ENCODE peak calls at places on chromosomes 13 and 19, in four cellular contexts. One of them, this sample, is unnamed. For H3K4me1, the result is how much of the 10 kb centered on the place peaks cover.

GRCh38 chr13:78777973-78778372 is 119.0 kb upstream of the OBI1 start:
- DNase-seq in A549: no peak
- DNase-seq in psoas muscle: no peak
- DNase-seq in breast epithelium: no peak
- DNase-seq in this sample: no peak

GRCh38 chr13:33933810-33934209 is 115.9 kb downstream of the RFC3 start:
- DNase-seq in A549: no peak
- DNase-seq in psoas muscle: no peak
- DNase-seq in breast epithelium: no peak
- DNase-seq in this sample: no peak

GRCh38 chr13:24264976-24265375 is 44.4 kb upstream of the C1QTNF9 start:
- DNase-seq in A549: no peak
- DNase-seq in psoas muscle: no peak
- DNase-seq in breast epithelium: no peak
- DNase-seq in this sample: no peak

GRCh38 chr13:20696073-20696472 is 7.4 kb upstream of the IL17D start:
- DNase-seq in A549: no peak
- DNase-seq in psoas muscle: no peak
- DNase-seq in breast epithelium: no peak
- DNase-seq in this sample: no peak

GRCh38 chr13:24304620-24305019 is 4.8 kb upstream of the C1QTNF9 start:
- DNase-seq in A549: no peak
- DNase-seq in psoas muscle: no peak
- DNase-seq in breast epithelium: no peak
- DNase-seq in this sample: no peak

GRCh38 chr19:50326101-50326664 is 3.0 kb downstream of the KCNC3 start:
- DNase-seq in A549: no peak
- DNase-seq in psoas muscle: no peak
- DNase-seq in breast epithelium: no peak
- DNase-seq in this sample: no peak

GRCh38 chr13:113623491-113624234 is 34.3 kb downstream of the ATP4B start:
- DNase-seq in A549: no peak
- DNase-seq in psoas muscle: peak
- DNase-seq in breast epithelium: peak
- DNase-seq in this sample: no peak

GRCh38 chr13:100645382-100645781 is 29.2 kb downstream of the TMTC4 start:
- DNase-seq in A549: no peak
- DNase-seq in psoas muscle: no peak
- DNase-seq in breast epithelium: no peak
- DNase-seq in this sample: no peak

GRCh38 chr19:48403606-48404005 is 10.1 kb downstream of the GRIN2D start:
- DNase-seq in A549: peak
- DNase-seq in psoas muscle: no peak
- DNase-seq in breast epithelium: no peak
- DNase-seq in this sample: no peak

GRCh38 chr19:19134687-19135158 is 3.6 kb downstream of the TMEM161A start:
- DNase-seq in A549: no peak
- DNase-seq in psoas muscle: peak
- DNase-seq in breast epithelium: no peak
- DNase-seq in this sample: no peak

GRCh38 chr13:47158583-47158982 is 261.7 kb upstream of the HTR2A start:
- DNase-seq in A549: no peak
- DNase-seq in psoas muscle: no peak
- DNase-seq in breast epithelium: no peak
- DNase-seq in this sample: no peak

GRCh38 chr13:110218601-110219201 is 88.3 kb downstream of the COL4A1 start:
- DNase-seq in A549: no peak
- DNase-seq in psoas muscle: no peak
- DNase-seq in breast epithelium: no peak
- DNase-seq in this sample: no peak

GRCh38 chr13:110216403-110217041 is 90.4 kb downstream of the COL4A1 start:
- DNase-seq in A549: no peak
- DNase-seq in psoas muscle: no peak
- DNase-seq in breast epithelium: no peak
- DNase-seq in this sample: peak

GRCh38 chr13:110216006-110216402 is 91.0 kb downstream of the COL4A1 start:
- DNase-seq in A549: no peak
- DNase-seq in psoas muscle: no peak
- DNase-seq in breast epithelium: no peak
- DNase-seq in this sample: no peak

GRCh38 chr13:110215606-110216005 is 91.4 kb downstream of the COL4A1 start:
- DNase-seq in A549: no peak
- DNase-seq in psoas muscle: no peak
- DNase-seq in breast epithelium: no peak
- DNase-seq in this sample: no peak

DNA sequence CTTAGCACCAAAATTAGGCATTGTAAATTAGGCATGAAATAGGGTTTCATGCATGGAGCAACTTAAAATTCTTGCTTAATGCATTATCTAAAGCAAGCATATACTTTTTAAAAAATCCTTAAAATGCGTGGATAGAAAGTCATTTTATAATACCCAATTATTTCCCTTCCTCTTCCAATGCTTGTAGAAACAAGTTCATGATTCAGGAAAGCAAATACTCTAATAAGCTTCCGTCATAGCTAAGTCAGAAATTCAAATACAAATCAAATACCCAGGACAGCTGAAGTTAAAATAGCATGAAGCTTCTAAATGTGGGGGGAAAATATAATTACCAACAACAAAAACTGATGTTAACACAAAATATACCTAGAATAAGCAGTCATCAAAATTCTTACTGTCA is 89.1 kb downstream of the COL4A1 start:
- DNase-seq in A549: no peak
- DNase-seq in psoas muscle: no peak
- DNase-seq in breast epithelium: no peak
- DNase-seq in this sample: no peak
- H3K4me1 ChIP-seq in A549: under half
- H3K4me1 ChIP-seq in psoas muscle: under half
- H3K4me1 ChIP-seq in breast epithelium: under half
- H3K4me1 ChIP-seq in this sample: half or more

GRCh38 chr13:40063278-40063698 is 407.8 kb downstream of the COG6 start:
- DNase-seq in A549: no peak
- DNase-seq in psoas muscle: no peak
- DNase-seq in breast epithelium: no peak
- DNase-seq in this sample: no peak

GRCh38 chr13:40061466-40062450 is 406.3 kb downstream of the COG6 start:
- DNase-seq in A549: no peak
- DNase-seq in psoas muscle: no peak
- DNase-seq in breast epithelium: no peak
- DNase-seq in this sample: no peak

GRCh38 chr13:40063743-40064142 is 408.3 kb downstream of the COG6 start:
- DNase-seq in A549: no peak
- DNase-seq in psoas muscle: no peak
- DNase-seq in breast epithelium: no peak
- DNase-seq in this sample: no peak

GRCh38 chr13:40064723-40065122 is 409.3 kb downstream of the COG6 start:
- DNase-seq in A549: peak
- DNase-seq in psoas muscle: no peak
- DNase-seq in breast epithelium: no peak
- DNase-seq in this sample: peak

GRCh38 chr13:40064154-40064713 is 408.8 kb downstream of the COG6 start:
- DNase-seq in A549: peak
- DNase-seq in psoas muscle: no peak
- DNase-seq in breast epithelium: no peak
- DNase-seq in this sample: no peak
- H3K4me1 ChIP-seq in A549: under half
- H3K4me1 ChIP-seq in psoas muscle: under half
- H3K4me1 ChIP-seq in breast epithelium: under half
- H3K4me1 ChIP-seq in this sample: under half

GRCh38 chr19:57803594-57804325 is 11.0 kb downstream of the ZNF552 start:
- DNase-seq in A549: no peak
- DNase-seq in psoas muscle: no peak
- DNase-seq in breast epithelium: no peak
- DNase-seq in this sample: no peak

GRCh38 chr19:57802269-57802668 is 12.4 kb downstream of the ZNF552 start:
- DNase-seq in A549: no peak
- DNase-seq in psoas muscle: no peak
- DNase-seq in breast epithelium: no peak
- DNase-seq in this sample: no peak

GRCh38 chr19:57803265-57803593 is 11.5 kb downstream of the ZNF552 start:
- DNase-seq in A549: no peak
- DNase-seq in psoas muscle: no peak
- DNase-seq in breast epithelium: no peak
- DNase-seq in this sample: no peak

GRCh38 chr19:57800696-57801095 is 14.0 kb downstream of the ZNF552 start:
- DNase-seq in A549: no peak
- DNase-seq in psoas muscle: no peak
- DNase-seq in breast epithelium: no peak
- DNase-seq in this sample: no peak
- H3K4me1 ChIP-seq in A549: under half
- H3K4me1 ChIP-seq in psoas muscle: under half
- H3K4me1 ChIP-seq in breast epithelium: under half
- H3K4me1 ChIP-seq in this sample: under half

GRCh38 chr19:4977299-4978174 is 8.6 kb downstream of the KDM4B start:
- DNase-seq in A549: no peak
- DNase-seq in psoas muscle: peak
- DNase-seq in breast epithelium: no peak
- DNase-seq in this sample: no peak

GRCh38 chr19:4980087-4980486 is 11.2 kb downstream of the KDM4B start:
- DNase-seq in A549: no peak
- DNase-seq in psoas muscle: no peak
- DNase-seq in breast epithelium: no peak
- DNase-seq in this sample: no peak

GRCh38 chr19:4974855-4975469 is 6.0 kb downstream of the KDM4B start:
- DNase-seq in A549: no peak
- DNase-seq in psoas muscle: no peak
- DNase-seq in breast epithelium: no peak
- DNase-seq in this sample: no peak

GRCh38 chr19:4979211-4979807 is 10.4 kb downstream of the KDM4B start:
- DNase-seq in A549: no peak
- DNase-seq in psoas muscle: peak
- DNase-seq in breast epithelium: no peak
- DNase-seq in this sample: no peak

GRCh38 chr19:4976412-4977298 is 7.7 kb downstream of the KDM4B start:
- DNase-seq in A549: peak
- DNase-seq in psoas muscle: peak
- DNase-seq in breast epithelium: peak
- DNase-seq in this sample: peak
- H3K4me1 ChIP-seq in A549: half or more
- H3K4me1 ChIP-seq in psoas muscle: half or more
- H3K4me1 ChIP-seq in breast epithelium: under half
- H3K4me1 ChIP-seq in this sample: under half

DNA sequence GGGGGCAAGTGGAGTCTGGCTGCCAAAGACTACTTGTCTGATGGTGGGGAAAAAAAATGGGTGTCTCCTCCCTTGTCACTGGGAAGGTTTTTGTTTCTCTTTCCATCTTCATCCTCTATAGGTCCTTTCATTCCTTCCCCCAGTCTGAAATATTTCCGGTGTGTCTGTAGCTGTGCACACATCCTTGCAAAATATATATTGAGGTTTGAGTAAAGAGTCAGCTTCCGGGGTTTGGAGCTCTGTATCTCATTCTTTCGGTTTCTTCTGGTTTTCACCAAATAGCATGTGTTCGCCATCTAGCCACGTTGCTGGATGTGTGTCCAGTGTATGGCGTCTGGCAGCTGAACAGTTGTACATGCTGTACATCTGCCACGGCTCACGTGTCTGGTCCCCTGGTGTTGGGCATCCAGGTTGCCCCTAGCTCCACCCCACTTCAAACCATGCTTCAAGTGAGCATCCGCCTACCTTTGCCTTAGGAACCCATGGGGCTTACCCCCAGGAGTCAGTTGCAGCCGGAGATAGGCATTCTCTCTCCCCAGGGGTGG is 142.2 kb downstream of the SIPA1L3 start:
- DNase-seq in A549: no peak
- DNase-seq in psoas muscle: no peak
- DNase-seq in breast epithelium: no peak
- DNase-seq in this sample: no peak
- H3K4me1 ChIP-seq in A549: under half
- H3K4me1 ChIP-seq in psoas muscle: under half
- H3K4me1 ChIP-seq in breast epithelium: under half
- H3K4me1 ChIP-seq in this sample: under half

GRCh38 chr19:35755550-35756371 is 1.1 kb downstream of the HSPB6 start:
- DNase-seq in A549: no peak
- DNase-seq in psoas muscle: peak
- DNase-seq in breast epithelium: peak
- DNase-seq in this sample: peak

GRCh38 chr19:35753634-35754364 is 3.0 kb downstream of the HSPB6 start:
- DNase-seq in A549: no peak
- DNase-seq in psoas muscle: no peak
- DNase-seq in breast epithelium: no peak
- DNase-seq in this sample: no peak

GRCh38 chr19:35755160-35755549 is 1.7 kb downstream of the HSPB6 start:
- DNase-seq in A549: no peak
- DNase-seq in psoas muscle: no peak
- DNase-seq in breast epithelium: no peak
- DNase-seq in this sample: no peak

GRCh38 chr19:35752746-35753350 is 4.0 kb downstream of the HSPB6 start:
- DNase-seq in A549: no peak
- DNase-seq in psoas muscle: no peak
- DNase-seq in breast epithelium: no peak
- DNase-seq in this sample: no peak

DNA sequence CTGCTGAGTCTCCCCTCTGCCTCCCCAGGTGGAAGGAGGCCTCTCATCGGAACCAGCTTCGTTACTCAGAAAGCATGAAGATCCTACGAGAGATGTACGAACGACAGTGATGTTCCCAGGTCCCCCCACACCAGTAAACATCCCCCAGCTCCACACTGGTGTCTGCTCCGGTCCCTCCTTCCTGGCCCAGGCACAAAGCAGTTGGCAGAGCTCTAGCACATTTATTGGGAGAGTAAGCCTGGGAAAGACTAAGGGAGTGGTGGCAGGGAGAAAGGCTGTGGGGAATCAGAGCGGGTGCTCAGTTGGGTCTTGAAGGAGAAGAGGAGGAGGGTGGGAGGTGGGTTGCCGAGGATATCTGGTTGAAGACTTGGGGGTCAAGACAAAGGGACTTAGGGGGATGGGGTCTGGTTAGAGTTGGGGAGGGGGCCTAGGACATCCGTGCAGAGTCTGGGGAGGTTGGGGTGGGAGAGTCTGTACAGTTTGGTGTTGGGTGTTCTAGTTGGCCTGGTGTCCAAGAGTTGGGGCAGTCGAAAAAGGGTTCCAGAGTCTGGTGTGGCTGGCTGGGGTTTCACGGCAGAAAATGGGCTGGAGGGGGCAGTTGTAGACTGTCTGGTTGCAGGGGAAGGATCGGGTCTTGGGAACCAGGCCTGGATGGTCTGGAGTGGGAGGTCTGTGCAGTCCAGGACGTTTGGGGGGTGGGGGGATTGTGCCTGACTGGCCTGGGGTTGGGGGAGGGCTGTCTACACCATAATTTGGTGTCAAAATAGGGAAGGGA is 2.3 kb downstream of the HSPB6 start:
- DNase-seq in A549: no peak
- DNase-seq in psoas muscle: no peak
- DNase-seq in breast epithelium: no peak
- DNase-seq in this sample: no peak
- H3K4me1 ChIP-seq in A549: under half
- H3K4me1 ChIP-seq in psoas muscle: under half
- H3K4me1 ChIP-seq in breast epithelium: under half
- H3K4me1 ChIP-seq in this sample: under half

This sample was measured in ascending aorta.